ENCODE peak calls at places on chromosomes 16 and 17, in seven cellular contexts. One of them, this sample, is unnamed.

GRCh38 chr16:1788095-1788707 is 5.3 kb downstream of the IGFALS start:
- DNase-seq in IMR-90: no peak
- DNase-seq in H9: no peak
- DNase-seq in mesenchymal stem cell: no peak
- DNase-seq in neuronal stem cell: no peak
- DNase-seq in H1: no peak
- DNase-seq in trophoblast cell: no peak
- DNase-seq in this sample: no peak

GRCh38 chr16:12513791-12514175 is 289.9 kb downstream of the CPPED1 start:
- DNase-seq in IMR-90: no peak
- DNase-seq in H9: no peak
- DNase-seq in mesenchymal stem cell: no peak
- DNase-seq in neuronal stem cell: no peak
- DNase-seq in H1: no peak
- DNase-seq in trophoblast cell: no peak
- DNase-seq in this sample: no peak

GRCh38 chr17:77196251-77196650 is 55.5 kb downstream of the SEC14L1 start:
- DNase-seq in IMR-90: no peak
- DNase-seq in H9: no peak
- DNase-seq in mesenchymal stem cell: peak
- DNase-seq in neuronal stem cell: no peak
- DNase-seq in H1: no peak
- DNase-seq in trophoblast cell: no peak
- DNase-seq in this sample: no peak

GRCh38 chr17:61503961-61504360 is 51.7 kb downstream of the TBX4 start:
- DNase-seq in IMR-90: no peak
- DNase-seq in H9: no peak
- DNase-seq in mesenchymal stem cell: no peak
- DNase-seq in neuronal stem cell: no peak
- DNase-seq in H1: no peak
- DNase-seq in trophoblast cell: peak
- DNase-seq in this sample: no peak

GRCh38 chr17:19733953-19734526 is 14.1 kb downstream of the ALDH3A1 start:
- DNase-seq in IMR-90: no peak
- DNase-seq in H9: no peak
- DNase-seq in mesenchymal stem cell: no peak
- DNase-seq in neuronal stem cell: no peak
- DNase-seq in H1: no peak
- DNase-seq in trophoblast cell: no peak
- DNase-seq in this sample: no peak

GRCh38 chr17:58534901-58535421 is 20.5 kb upstream of the MTMR4 start:
- DNase-seq in IMR-90: peak
- DNase-seq in H9: peak
- DNase-seq in mesenchymal stem cell: peak
- DNase-seq in neuronal stem cell: no peak
- DNase-seq in H1: no peak
- DNase-seq in trophoblast cell: peak
- DNase-seq in this sample: no peak

GRCh38 chr16:75311383-75311938 is 60.0 kb upstream of the BCAR1 start:
- DNase-seq in IMR-90: peak
- DNase-seq in H9: no peak
- DNase-seq in mesenchymal stem cell: no peak
- DNase-seq in neuronal stem cell: no peak
- DNase-seq in H1: no peak
- DNase-seq in trophoblast cell: peak
- DNase-seq in this sample: no peak

GRCh38 chr17:7589204-7589868 is 558 bp downstream of the SOX15 start:
- DNase-seq in IMR-90: peak
- DNase-seq in H9: peak
- DNase-seq in mesenchymal stem cell: peak
- DNase-seq in neuronal stem cell: peak
- DNase-seq in H1: no peak
- DNase-seq in trophoblast cell: peak
- DNase-seq in this sample: peak

GRCh38 chr17:9899280-9900018 is 5.6 kb downstream of the RCVRN start:
- DNase-seq in IMR-90: no peak
- DNase-seq in H9: no peak
- DNase-seq in mesenchymal stem cell: no peak
- DNase-seq in neuronal stem cell: no peak
- DNase-seq in H1: no peak
- DNase-seq in trophoblast cell: peak
- DNase-seq in this sample: peak

GRCh38 chr16:10833271-10833670 is 14.7 kb upstream of the TVP23A start:
- DNase-seq in IMR-90: no peak
- DNase-seq in H9: no peak
- DNase-seq in mesenchymal stem cell: no peak
- DNase-seq in neuronal stem cell: no peak
- DNase-seq in H1: no peak
- DNase-seq in trophoblast cell: no peak
- DNase-seq in this sample: no peak

GRCh38 chr17:75753514-75754377 is 11.2 kb downstream of the GALK1 start:
- DNase-seq in IMR-90: peak
- DNase-seq in H9: peak
- DNase-seq in mesenchymal stem cell: peak
- DNase-seq in neuronal stem cell: peak
- DNase-seq in H1: peak
- DNase-seq in trophoblast cell: no peak
- DNase-seq in this sample: peak

GRCh38 chr16:46882304-46882939 is 1.7 kb upstream of the GPT2 start:
- DNase-seq in IMR-90: no peak
- DNase-seq in H9: no peak
- DNase-seq in mesenchymal stem cell: no peak
- DNase-seq in neuronal stem cell: no peak
- DNase-seq in H1: no peak
- DNase-seq in trophoblast cell: no peak
- DNase-seq in this sample: no peak

GRCh38 chr16:86834451-86835035 is 256.2 kb downstream of the FOXL1 start:
- DNase-seq in IMR-90: peak
- DNase-seq in H9: peak
- DNase-seq in mesenchymal stem cell: peak
- DNase-seq in neuronal stem cell: peak
- DNase-seq in H1: peak
- DNase-seq in trophoblast cell: no peak
- DNase-seq in this sample: peak

GRCh38 chr16:49742428-49743205 is 113.3 kb downstream of the ZNF423 start:
- DNase-seq in IMR-90: no peak
- DNase-seq in H9: no peak
- DNase-seq in mesenchymal stem cell: no peak
- DNase-seq in neuronal stem cell: no peak
- DNase-seq in H1: no peak
- DNase-seq in trophoblast cell: no peak
- DNase-seq in this sample: no peak
- H3K23ac ChIP-seq in IMR-90: no peak
- H3K23ac ChIP-seq in H9: no peak
- H3K23ac ChIP-seq in mesenchymal stem cell: no peak
- H3K23ac ChIP-seq in neuronal stem cell: no peak
- H3K23ac ChIP-seq in H1: no peak
- H3K23ac ChIP-seq in trophoblast cell: no peak
- H3K23ac ChIP-seq in this sample: no peak

DNA sequence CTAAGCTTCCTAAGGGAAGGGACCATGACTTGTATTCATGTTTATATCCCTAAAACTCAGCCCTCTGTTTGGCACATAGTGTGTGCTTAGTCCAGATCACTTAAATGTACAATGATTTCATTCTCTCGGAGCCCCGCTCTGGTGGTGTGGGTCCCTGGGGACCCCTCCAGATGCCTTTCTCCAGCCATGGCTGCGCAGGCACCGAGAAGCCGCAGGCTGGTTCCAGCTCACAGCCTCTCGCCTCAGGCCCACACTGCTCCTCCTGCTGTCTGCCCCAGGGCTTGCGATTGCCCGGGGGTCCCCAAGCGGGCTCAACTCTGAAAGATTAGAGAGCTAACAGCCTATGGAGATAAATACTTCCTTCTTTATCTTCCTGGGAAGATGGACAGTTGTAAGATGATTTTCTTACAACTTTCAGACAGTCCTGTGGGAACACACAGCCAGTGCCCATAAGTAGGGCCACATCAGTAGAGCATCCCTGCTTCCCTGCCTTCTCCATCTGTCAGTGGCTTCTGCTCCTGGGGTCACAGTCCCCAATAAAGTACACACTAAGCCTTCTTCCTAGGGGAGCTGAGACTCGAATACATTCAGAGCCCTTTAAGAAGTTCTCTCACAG is 66.2 kb downstream of the CENPV start:
- DNase-seq in IMR-90: no peak
- DNase-seq in H9: peak
- DNase-seq in mesenchymal stem cell: no peak
- DNase-seq in neuronal stem cell: no peak
- DNase-seq in H1: no peak
- DNase-seq in trophoblast cell: peak
- DNase-seq in this sample: no peak
- H2BK5ac ChIP-seq in IMR-90: peak
- H2BK5ac ChIP-seq in H9: no peak
- H2BK5ac ChIP-seq in mesenchymal stem cell: peak
- H2BK5ac ChIP-seq in neuronal stem cell: no peak
- H2BK5ac ChIP-seq in H1: no peak
- H2BK5ac ChIP-seq in trophoblast cell: peak
- H2BK5ac ChIP-seq in this sample: no peak

GRCh38 chr16:85201566-85201965 is 89.3 kb upstream of the CIBAR2 start:
- DNase-seq in IMR-90: peak
- DNase-seq in H9: no peak
- DNase-seq in mesenchymal stem cell: no peak
- DNase-seq in neuronal stem cell: no peak
- DNase-seq in H1: no peak
- DNase-seq in trophoblast cell: no peak
- DNase-seq in this sample: no peak
- H3K23ac ChIP-seq in IMR-90: peak
- H3K23ac ChIP-seq in H9: no peak
- H3K23ac ChIP-seq in mesenchymal stem cell: no peak
- H3K23ac ChIP-seq in neuronal stem cell: no peak
- H3K23ac ChIP-seq in H1: no peak
- H3K23ac ChIP-seq in trophoblast cell: no peak
- H3K23ac ChIP-seq in this sample: no peak

GRCh38 chr17:69783865-69784264 is 291.2 kb upstream of the KCNJ16 start:
- DNase-seq in IMR-90: no peak
- DNase-seq in H9: no peak
- DNase-seq in mesenchymal stem cell: no peak
- DNase-seq in neuronal stem cell: no peak
- DNase-seq in H1: no peak
- DNase-seq in trophoblast cell: no peak
- DNase-seq in this sample: no peak

DNA sequence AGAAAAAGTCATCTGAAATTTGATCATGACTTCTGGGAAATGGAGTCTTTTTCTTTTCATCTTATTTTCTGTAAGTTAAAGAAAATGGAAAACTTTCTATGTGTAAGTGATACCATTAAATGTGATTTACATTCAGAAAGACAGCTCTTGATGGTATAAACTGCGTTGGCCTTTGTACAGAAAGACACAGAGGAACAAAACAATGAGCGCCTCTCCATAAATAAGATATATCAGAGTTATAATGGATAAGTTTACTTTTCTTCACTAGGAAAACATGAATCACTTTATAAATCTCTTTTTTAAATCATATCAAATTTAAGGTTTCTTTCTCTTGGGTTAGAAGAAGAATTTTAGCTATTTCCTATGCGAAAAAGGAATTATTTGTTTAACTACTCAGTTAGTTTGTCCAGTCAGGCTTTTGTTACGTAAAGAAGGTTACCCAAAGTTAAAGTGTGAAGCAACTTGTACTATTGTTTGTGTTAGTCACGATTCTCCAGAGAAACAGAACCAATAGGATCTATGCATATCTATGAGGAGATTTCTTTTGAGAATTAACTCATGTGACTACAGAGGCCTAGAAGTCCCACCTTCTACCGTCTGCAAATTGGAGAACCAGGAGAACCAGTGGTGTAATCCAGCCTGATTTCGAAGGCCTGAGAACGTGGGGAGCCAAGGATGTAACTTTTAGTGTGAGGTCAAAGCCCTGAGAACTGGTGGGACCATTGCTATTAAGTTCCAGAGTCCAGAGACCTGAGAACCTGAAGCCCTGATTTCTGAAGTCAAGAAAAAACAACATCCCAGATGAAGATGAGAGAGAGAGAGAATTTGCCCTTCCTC is 295.4 kb upstream of the KCNJ16 start:
- DNase-seq in IMR-90: peak
- DNase-seq in H9: no peak
- DNase-seq in mesenchymal stem cell: peak
- DNase-seq in neuronal stem cell: no peak
- DNase-seq in H1: no peak
- DNase-seq in trophoblast cell: no peak
- DNase-seq in this sample: no peak
- H2BK5ac ChIP-seq in IMR-90: peak
- H2BK5ac ChIP-seq in H9: no peak
- H2BK5ac ChIP-seq in mesenchymal stem cell: no peak
- H2BK5ac ChIP-seq in neuronal stem cell: no peak
- H2BK5ac ChIP-seq in H1: no peak
- H2BK5ac ChIP-seq in trophoblast cell: no peak
- H2BK5ac ChIP-seq in this sample: no peak